ENCODE peak calls at places on chromosomes 3 and 15, in six cellular contexts. One of them, this sample, is unnamed. For H3K4me1, the result is how much of the 10 kb centered on the place peaks cover.

GRCh38 chr3:25421747-25422146 is 6.3 kb upstream of the RARB start:
- DNase-seq in GM23248: no peak
- DNase-seq in OCI-LY7: no peak
- DNase-seq in PC-3: no peak
- DNase-seq in hepatocyte: peak
- DNase-seq in MM.1S: no peak
- DNase-seq in this sample: no peak

GRCh38 chr3:171640520-171641412 is 169.5 kb downstream of the PLD1 start:
- DNase-seq in PC-3: peak
- DNase-seq in MM.1S: peak
- DNase-seq in GM23248: peak
- DNase-seq in hepatocyte: peak
- DNase-seq in OCI-LY7: no peak
- DNase-seq in this sample: peak

GRCh38 chr3:188164248-188164687 is 10.3 kb downstream of the LPP start:
- DNase-seq in PC-3: peak
- DNase-seq in MM.1S: no peak
- DNase-seq in OCI-LY7: no peak
- DNase-seq in GM23248: no peak
- DNase-seq in hepatocyte: no peak
- DNase-seq in this sample: no peak

GRCh38 chr3:157160652-157161480 is 919 bp upstream of the CCNL1 start:
- DNase-seq in GM23248: peak
- DNase-seq in hepatocyte: peak
- DNase-seq in MM.1S: peak
- DNase-seq in PC-3: peak
- DNase-seq in OCI-LY7: no peak
- DNase-seq in this sample: peak

GRCh38 chr15:88664151-88664778 is 25.4 kb downstream of the ISG20 start:
- DNase-seq in PC-3: no peak
- DNase-seq in MM.1S: peak
- DNase-seq in hepatocyte: no peak
- DNase-seq in GM23248: no peak
- DNase-seq in OCI-LY7: peak
- DNase-seq in this sample: no peak

GRCh38 chr3:172089250-172089649 is 49.9 kb downstream of the FNDC3B start:
- DNase-seq in hepatocyte: no peak
- DNase-seq in PC-3: no peak
- DNase-seq in OCI-LY7: no peak
- DNase-seq in MM.1S: no peak
- DNase-seq in GM23248: peak
- DNase-seq in this sample: no peak

GRCh38 chr3:180478695-180479094 is 123.3 kb upstream of the TTC14 start:
- DNase-seq in OCI-LY7: no peak
- DNase-seq in hepatocyte: no peak
- DNase-seq in PC-3: no peak
- DNase-seq in GM23248: no peak
- DNase-seq in MM.1S: no peak
- DNase-seq in this sample: no peak

GRCh38 chr3:155026999-155027591 is 53.0 kb upstream of the MME start:
- DNase-seq in GM23248: peak
- DNase-seq in hepatocyte: no peak
- DNase-seq in OCI-LY7: no peak
- DNase-seq in PC-3: no peak
- DNase-seq in MM.1S: no peak
- DNase-seq in this sample: peak

GRCh38 chr3:11530153-11530721 is 113.5 kb downstream of the VGLL4 start:
- DNase-seq in hepatocyte: peak
- DNase-seq in OCI-LY7: no peak
- DNase-seq in PC-3: no peak
- DNase-seq in MM.1S: no peak
- DNase-seq in GM23248: peak
- DNase-seq in this sample: peak

GRCh38 chr15:39248204-39248603 is 332.7 kb upstream of the THBS1 start:
- DNase-seq in OCI-LY7: no peak
- DNase-seq in MM.1S: no peak
- DNase-seq in hepatocyte: no peak
- DNase-seq in GM23248: peak
- DNase-seq in PC-3: peak
- DNase-seq in this sample: no peak

GRCh38 chr3:14267976-14268375 is 89.4 kb downstream of the LSM3 start:
- DNase-seq in OCI-LY7: no peak
- DNase-seq in PC-3: peak
- DNase-seq in hepatocyte: no peak
- DNase-seq in GM23248: no peak
- DNase-seq in MM.1S: no peak
- DNase-seq in this sample: no peak

GRCh38 chr3:136734382-136735070 is 17.7 kb downstream of the STAG1 start:
- DNase-seq in PC-3: no peak
- DNase-seq in hepatocyte: no peak
- DNase-seq in MM.1S: no peak
- DNase-seq in OCI-LY7: no peak
- DNase-seq in GM23248: no peak
- DNase-seq in this sample: peak

GRCh38 chr3:65951836-65952505 is 86.7 kb downstream of the MAGI1 start:
- DNase-seq in PC-3: peak
- DNase-seq in OCI-LY7: no peak
- DNase-seq in MM.1S: no peak
- DNase-seq in hepatocyte: no peak
- DNase-seq in GM23248: no peak
- DNase-seq in this sample: no peak

GRCh38 chr3:53190659-53191058 is 29.6 kb downstream of the PRKCD start:
- DNase-seq in PC-3: no peak
- DNase-seq in hepatocyte: no peak
- DNase-seq in GM23248: no peak
- DNase-seq in MM.1S: peak
- DNase-seq in OCI-LY7: peak
- DNase-seq in this sample: no peak

GRCh38 chr3:100603449-100603848 is 6.0 kb upstream of the ADGRG7 start:
- DNase-seq in MM.1S: peak
- DNase-seq in PC-3: peak
- DNase-seq in GM23248: peak
- DNase-seq in OCI-LY7: peak
- DNase-seq in hepatocyte: peak
- DNase-seq in this sample: peak

GRCh38 chr15:88911766-88912118 is 1.4 kb downstream of the MFGE8 start:
- DNase-seq in PC-3: peak
- DNase-seq in MM.1S: no peak
- DNase-seq in GM23248: peak
- DNase-seq in hepatocyte: peak
- DNase-seq in OCI-LY7: no peak
- DNase-seq in this sample: peak

GRCh38 chr3:118593277-118593670 is 441.4 kb downstream of the IGSF11 start:
- DNase-seq in GM23248: no peak
- DNase-seq in MM.1S: no peak
- DNase-seq in OCI-LY7: no peak
- DNase-seq in PC-3: no peak
- DNase-seq in hepatocyte: no peak
- DNase-seq in this sample: no peak

GRCh38 chr3:138043266-138044029 is 33.5 kb downstream of the CLDN18 start:
- DNase-seq in OCI-LY7: no peak
- DNase-seq in MM.1S: no peak
- DNase-seq in PC-3: peak
- DNase-seq in hepatocyte: no peak
- DNase-seq in GM23248: peak
- DNase-seq in this sample: no peak

GRCh38 chr3:33868309-33868708 is 69.9 kb downstream of the PDCD6IP start:
- DNase-seq in GM23248: no peak
- DNase-seq in PC-3: no peak
- DNase-seq in MM.1S: no peak
- DNase-seq in OCI-LY7: no peak
- DNase-seq in hepatocyte: no peak
- DNase-seq in this sample: no peak

GRCh38 chr3:195159819-195160175 is 111.2 kb downstream of the XXYLT1 start:
- DNase-seq in GM23248: peak
- DNase-seq in OCI-LY7: no peak
- DNase-seq in MM.1S: no peak
- DNase-seq in hepatocyte: no peak
- DNase-seq in PC-3: peak
- DNase-seq in this sample: no peak

GRCh38 chr3:179181993-179182551 is 33.9 kb downstream of the PIK3CA start:
- DNase-seq in GM23248: peak
- DNase-seq in OCI-LY7: no peak
- DNase-seq in hepatocyte: no peak
- DNase-seq in MM.1S: no peak
- DNase-seq in PC-3: peak
- DNase-seq in this sample: no peak

GRCh38 chr15:70465812-70466211 is 297.5 kb downstream of the UACA start:
- DNase-seq in MM.1S: no peak
- DNase-seq in GM23248: no peak
- DNase-seq in PC-3: no peak
- DNase-seq in hepatocyte: no peak
- DNase-seq in OCI-LY7: no peak
- DNase-seq in this sample: no peak
- TF ChIP-seq EZH2phosphoT487 in MM.1S: no peak
- TF ChIP-seq EZH2phosphoT487 in GM23248: no peak
- TF ChIP-seq EZH2phosphoT487 in PC-3: no peak
- TF ChIP-seq EZH2phosphoT487 in hepatocyte: no peak
- TF ChIP-seq EZH2phosphoT487 in OCI-LY7: no peak
- TF ChIP-seq EZH2phosphoT487 in this sample: no peak

DNA sequence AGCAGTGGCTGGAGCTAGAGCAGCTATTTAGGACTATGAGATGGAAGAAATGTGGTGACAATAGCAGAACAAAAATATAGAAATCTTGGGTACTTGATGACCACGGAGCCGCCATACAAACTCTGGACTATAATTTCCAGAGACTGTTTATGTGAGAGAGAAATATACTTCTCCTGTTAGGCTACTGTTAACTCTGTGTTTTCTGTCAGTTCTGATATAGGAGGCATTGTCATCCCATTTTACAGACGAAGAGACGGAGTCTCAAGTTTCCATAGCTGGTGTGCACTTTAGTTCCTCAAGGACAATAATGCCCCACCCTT is 22.8 kb upstream of the RFTN1 start:
- DNase-seq in MM.1S: no peak
- DNase-seq in PC-3: no peak
- DNase-seq in GM23248: no peak
- DNase-seq in hepatocyte: no peak
- DNase-seq in OCI-LY7: no peak
- DNase-seq in this sample: no peak
- H3K4me1 ChIP-seq in MM.1S: under half
- H3K4me1 ChIP-seq in PC-3: under half
- H3K4me1 ChIP-seq in GM23248: under half
- H3K4me1 ChIP-seq in hepatocyte: under half
- H3K4me1 ChIP-seq in OCI-LY7: under half
- H3K4me1 ChIP-seq in this sample: under half

GRCh38 chr3:9161811-9162210 is 87.6 kb downstream of the SRGAP3 start:
- DNase-seq in GM23248: no peak
- DNase-seq in hepatocyte: no peak
- DNase-seq in PC-3: no peak
- DNase-seq in OCI-LY7: no peak
- DNase-seq in MM.1S: no peak
- DNase-seq in this sample: no peak
- TF ChIP-seq EZH2phosphoT487 in GM23248: no peak
- TF ChIP-seq EZH2phosphoT487 in hepatocyte: no peak
- TF ChIP-seq EZH2phosphoT487 in PC-3: no peak
- TF ChIP-seq EZH2phosphoT487 in OCI-LY7: no peak
- TF ChIP-seq EZH2phosphoT487 in MM.1S: no peak
- TF ChIP-seq EZH2phosphoT487 in this sample: no peak

GRCh38 chr3:177107840-177108239 is 89.4 kb downstream of the TBL1XR1 start:
- DNase-seq in OCI-LY7: no peak
- DNase-seq in MM.1S: no peak
- DNase-seq in hepatocyte: no peak
- DNase-seq in GM23248: no peak
- DNase-seq in PC-3: no peak
- DNase-seq in this sample: no peak
- H3K4me1 ChIP-seq in OCI-LY7: half or more
- H3K4me1 ChIP-seq in MM.1S: under half
- H3K4me1 ChIP-seq in hepatocyte: under half
- H3K4me1 ChIP-seq in GM23248: under half
- H3K4me1 ChIP-seq in PC-3: under half
- H3K4me1 ChIP-seq in this sample: half or more

DNA sequence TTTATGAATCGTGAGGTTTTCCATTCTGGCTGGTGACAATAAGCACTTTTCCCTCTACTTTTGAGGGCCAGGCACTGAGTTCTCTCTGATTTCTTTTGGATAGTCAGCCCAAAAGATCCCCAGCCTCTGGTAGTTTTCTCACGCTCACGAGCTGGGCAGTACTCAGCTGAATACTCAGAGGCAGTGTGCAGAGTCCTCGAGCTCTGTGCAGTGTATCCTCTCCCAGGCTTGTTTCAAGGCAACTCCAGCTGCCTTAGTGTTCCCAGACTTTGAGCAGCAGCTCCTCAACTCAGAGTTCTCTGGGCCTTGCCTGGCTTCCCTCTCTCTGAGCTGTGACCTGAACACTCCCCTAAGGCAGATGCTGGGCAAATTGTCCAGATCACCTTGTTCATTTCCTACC is 59.1 kb upstream of the IQSEC1 start:
- DNase-seq in PC-3: no peak
- DNase-seq in hepatocyte: no peak
- DNase-seq in MM.1S: no peak
- DNase-seq in GM23248: no peak
- DNase-seq in OCI-LY7: no peak
- DNase-seq in this sample: no peak
- TF ChIP-seq EZH2phosphoT487 in PC-3: no peak
- TF ChIP-seq EZH2phosphoT487 in hepatocyte: no peak
- TF ChIP-seq EZH2phosphoT487 in MM.1S: no peak
- TF ChIP-seq EZH2phosphoT487 in GM23248: no peak
- TF ChIP-seq EZH2phosphoT487 in OCI-LY7: no peak
- TF ChIP-seq EZH2phosphoT487 in this sample: no peak

GRCh38 chr3:49174586-49174985 is 3.2 kb downstream of the KLHDC8B start:
- DNase-seq in MM.1S: no peak
- DNase-seq in GM23248: no peak
- DNase-seq in PC-3: no peak
- DNase-seq in OCI-LY7: no peak
- DNase-seq in hepatocyte: no peak
- DNase-seq in this sample: no peak
- H3K4me1 ChIP-seq in MM.1S: under half
- H3K4me1 ChIP-seq in GM23248: under half
- H3K4me1 ChIP-seq in PC-3: under half
- H3K4me1 ChIP-seq in OCI-LY7: under half
- H3K4me1 ChIP-seq in hepatocyte: under half
- H3K4me1 ChIP-seq in this sample: under half

DNA sequence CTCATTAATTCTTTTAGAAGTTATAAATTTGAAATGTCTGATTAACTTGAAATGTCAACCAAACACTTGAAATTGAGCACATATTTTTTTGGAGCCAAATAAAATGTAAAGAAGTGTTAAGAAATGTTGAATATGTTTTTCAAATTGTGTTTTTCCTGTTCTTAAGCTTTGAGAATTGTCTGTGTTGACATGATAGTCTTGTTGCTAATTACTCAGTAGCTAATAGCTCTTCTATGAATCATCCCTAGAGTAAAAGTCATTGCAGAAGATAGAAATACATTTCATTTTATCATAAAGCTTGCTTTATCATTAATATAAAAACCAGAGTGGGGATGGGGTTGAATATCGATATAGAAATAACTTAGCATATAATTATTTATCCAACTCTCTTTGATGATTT is 41.9 kb upstream of the ABHD10 start:
- DNase-seq in PC-3: peak
- DNase-seq in MM.1S: no peak
- DNase-seq in hepatocyte: no peak
- DNase-seq in GM23248: peak
- DNase-seq in OCI-LY7: no peak
- DNase-seq in this sample: no peak
- TF ChIP-seq EZH2phosphoT487 in PC-3: no peak
- TF ChIP-seq EZH2phosphoT487 in MM.1S: no peak
- TF ChIP-seq EZH2phosphoT487 in hepatocyte: no peak
- TF ChIP-seq EZH2phosphoT487 in GM23248: no peak
- TF ChIP-seq EZH2phosphoT487 in OCI-LY7: no peak
- TF ChIP-seq EZH2phosphoT487 in this sample: no peak

This sample was measured in neural progenitor cell.